ENCODE peak calls at places on chromosomes 4 and X, in ten cellular contexts. N is coronary artery, H is Caco-2, T is epithelial cell of esophagus, S is mammary epithelial cell, V is left ventricle myocardium inferior, Y is body of pancreas, F is adrenal gland, Q is cardiac muscle cell, Z is lung. G is an unnamed sample.

GRCh38 chr4:114734581-114734980 is 136.0 kb downstream of the UGT8 start:
- DNase-seq in N (no peak), H (no peak), T (peak), S (no peak), V (no peak), Y (no peak), F (no peak), Q (no peak), Z (no peak), G (no peak)

GRCh38 chr4:129254526-129254925 is 158.6 kb downstream of the C4orf33 start:
- DNase-seq in N (no peak), H (no peak), T (no peak), S (no peak), V (no peak), Y (no peak), F (no peak), Q (no peak), Z (no peak), G (no peak)

GRCh38 chr4:57832083-57832482 is 721.9 kb upstream of the IGFBP7 start:
- DNase-seq in N (no peak), H (no peak), T (no peak), S (no peak), V (no peak), Y (no peak), F (no peak), Q (no peak), Z (no peak), G (no peak)

GRCh38 chr4:37781134-37781455 is 45.4 kb upstream of the PGM2 start:
- DNase-seq in N (no peak), H (no peak), T (no peak), S (no peak), V (no peak), Y (no peak), F (no peak), Q (no peak), Z (no peak), G (no peak)

GRCh38 chrX:55546956-55547355 is 57.3 kb upstream of the USP51 start:
- DNase-seq in N (no peak), H (no peak), T (no peak), S (no peak), V (no peak), Y (no peak), F (no peak), Q (peak), Z (no peak), G (no peak)

GRCh38 chr4:42348247-42348646 is 49.0 kb upstream of the SHISA3 start:
- DNase-seq in N (no peak), H (no peak), T (no peak), S (no peak), V (no peak), Y (no peak), F (no peak), Q (no peak), Z (no peak), G (no peak)

GRCh38 chrX:119880552-119881437 is 9.2 kb downstream of the NDUFA1 start:
- DNase-seq in N (no peak), H (peak), T (peak), S (peak), V (no peak), Y (peak), F (peak), Q (peak), Z (no peak), G (peak)

GRCh38 chr4:155899891-155900290 is 3.6 kb upstream of the TDO2 start:
- DNase-seq in N (no peak), H (no peak), T (no peak), S (no peak), V (no peak), Y (no peak), F (no peak), Q (peak), Z (no peak), G (no peak)

GRCh38 chrX:24372021-24372763 is 11.8 kb downstream of the SUPT20HL1 start:
- DNase-seq in N (no peak), H (no peak), T (no peak), S (no peak), V (no peak), Y (no peak), F (no peak), Q (no peak), Z (no peak), G (no peak)

GRCh38 chr4:139756391-139757180 is 91.0 kb downstream of the MGST2 start:
- DNase-seq in N (no peak), H (no peak), T (no peak), S (no peak), V (no peak), Y (peak), F (no peak), Q (no peak), Z (no peak), G (no peak)

GRCh38 chrX:100980608-100981497 is 11.3 kb downstream of the ARL13A start:
- DNase-seq in N (no peak), H (no peak), T (peak), S (peak), V (no peak), Y (no peak), F (peak), Q (peak), Z (peak), G (peak)

DNA sequence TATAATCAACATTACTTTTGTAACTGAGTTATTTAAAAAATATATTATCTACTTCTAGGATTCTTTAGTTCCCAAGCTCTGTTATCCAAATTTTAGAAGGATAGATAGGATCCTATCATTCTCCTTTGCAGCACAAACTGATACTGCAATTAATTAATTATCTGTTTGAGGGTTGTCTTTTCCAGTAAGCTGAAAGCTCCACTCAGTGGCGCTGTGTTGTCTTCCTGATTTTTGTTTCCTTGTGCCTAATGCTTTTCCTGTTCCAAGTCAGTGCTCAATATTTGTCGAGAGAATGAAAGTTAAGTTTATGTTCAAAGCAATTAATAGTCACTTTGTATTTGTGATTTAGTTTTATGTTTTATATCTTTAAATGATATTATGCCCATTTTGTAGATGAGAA is 107.4 kb upstream of the ANK2 start:
- DNase-seq in N (no peak), H (no peak), T (no peak), S (no peak), V (no peak), Y (no peak), F (no peak), Q (no peak), Z (no peak), G (no peak)
- TF ChIP-seq CTCF in N (no peak), H (no peak), T (no peak), S (peak), V (no peak), Y (no peak), F (no peak), Q (peak), Z (no peak), G (no peak)

GRCh38 chrX:135737361-135738071 is 24.1 kb downstream of the CT45A1 start:
- DNase-seq in N (no peak), H (no peak), T (peak), S (no peak), V (no peak), Y (no peak), F (no peak), Q (peak), Z (no peak), G (no peak)
- TF ChIP-seq CTCF in N (no peak), H (no peak), T (no peak), S (peak), V (no peak), Y (no peak), F (no peak), Q (no peak), Z (no peak), G (no peak)

GRCh38 chrX:38305971-38306370 is 21.3 kb downstream of the RPGR start:
- DNase-seq in N (no peak), H (no peak), T (no peak), S (no peak), V (no peak), Y (no peak), F (peak), Q (peak), Z (no peak), G (no peak)

GRCh38 chrX:38304010-38304409 is 23.3 kb downstream of the RPGR start:
- DNase-seq in N (no peak), H (no peak), T (peak), S (no peak), V (no peak), Y (no peak), F (no peak), Q (peak), Z (no peak), G (no peak)
- TF ChIP-seq CTCF in N (no peak), H (peak), T (peak), S (peak), V (peak), Y (peak), F (no peak), Q (peak), Z (no peak), G (peak)

GRCh38 chrX:85052636-85053343 is 49.1 kb downstream of the APOOL start:
- DNase-seq in N (no peak), H (no peak), T (peak), S (peak), V (no peak), Y (no peak), F (no peak), Q (peak), Z (no peak), G (no peak)
- TF ChIP-seq CTCF in N (no peak), H (no peak), T (no peak), S (peak), V (peak), Y (peak), F (peak), Q (peak), Z (no peak), G (no peak)

GRCh38 chrX:48560056-48560455 is 14.2 kb upstream of the RBM3 start:
- DNase-seq in N (no peak), H (no peak), T (no peak), S (no peak), V (no peak), Y (no peak), F (no peak), Q (no peak), Z (no peak), G (no peak)
- TF ChIP-seq CTCF in N (no peak), H (no peak), T (no peak), S (no peak), V (no peak), Y (no peak), F (no peak), Q (no peak), Z (no peak), G (no peak)

GRCh38 chr4:25767877-25768475 is 94.8 kb downstream of the SEL1L3 start:
- DNase-seq in N (no peak), H (peak), T (peak), S (peak), V (peak), Y (peak), F (peak), Q (peak), Z (peak), G (peak)
- TF ChIP-seq CTCF in N (peak), H (peak), T (peak), S (peak), V (peak), Y (peak), F (peak), Q (peak), Z (peak), G (peak)